ENCODE peak calls at places on chromosomes 6 and 20, in nine cellular contexts. K is WTC11; G is stimulated activated CD4-positive, alpha-beta T cell treated with anti-CD3 and anti-CD28 coated beads, Interleukin-1b, Interleukin-23, amount 100 ng/mL, for 24 hours; B is DMS153; H is A172; P is stomach; M is OCI-LY7; F is RPMI8226; E is mucosa of gallbladder. U is an unnamed sample.

GRCh38 chr20:2364014-2364413 is 16.7 kb upstream of the TGM6 start:
- DNase-seq in P (no peak), M (no peak), G (no peak), F (no peak), B (no peak), E (no peak), K (no peak), H (no peak), U (no peak)

GRCh38 chr6:154164397-154164796 is 125.4 kb downstream of the OPRM1 start:
- DNase-seq in M (no peak), F (peak), H (no peak), P (no peak), E (peak), B (no peak), K (no peak), G (no peak), U (no peak)

GRCh38 chr20:39312107-39312506 is 350.0 kb downstream of the DHX35 start:
- DNase-seq in F (no peak), P (no peak), M (no peak), G (no peak), E (no peak), B (no peak), K (no peak), H (no peak), U (no peak)

GRCh38 chr20:48193626-48194025 is 408.3 kb upstream of the SULF2 start:
- DNase-seq in M (no peak), H (no peak), F (no peak), G (no peak), K (no peak), P (no peak), B (no peak), E (no peak), U (no peak)

GRCh38 chr6:41442800-41443501 is 103.2 kb upstream of the FOXP4 start:
- DNase-seq in M (no peak), B (peak), P (peak), G (no peak), H (no peak), K (peak), F (no peak), E (peak), U (no peak)

GRCh38 chr6:1701668-1702353 is 92.1 kb downstream of the FOXC1 start:
- DNase-seq in K (no peak), M (no peak), E (no peak), F (no peak), H (peak), P (no peak), B (no peak), G (no peak), U (no peak)

GRCh38 chr6:158014505-158015187 is 33.0 kb downstream of the SYNJ2 start:
- DNase-seq in M (no peak), G (no peak), H (no peak), P (no peak), B (no peak), F (no peak), K (no peak), E (no peak), U (no peak)

GRCh38 chr6:44226368-44227137 is 3.2 kb downstream of the SLC29A1 start:
- DNase-seq in H (no peak), K (no peak), G (no peak), F (no peak), M (no peak), P (no peak), E (no peak), B (no peak), U (no peak)

GRCh38 chr20:50190251-50191064 is at the start of gene CEBPB:
- DNase-seq in M (peak), P (peak), B (peak), G (peak), F (peak), E (peak), H (peak), K (peak), U (peak)

GRCh38 chr6:149134531-149134933 is 183.0 kb upstream of the TAB2 start:
- DNase-seq in H (no peak), G (no peak), F (no peak), M (no peak), K (no peak), E (no peak), P (no peak), B (no peak), U (no peak)

GRCh38 chr6:78701407-78701806 is 165.9 kb upstream of the IRAK1BP1 start:
- DNase-seq in G (no peak), B (no peak), K (no peak), E (no peak), F (no peak), P (no peak), M (no peak), H (peak), U (no peak)

GRCh38 chr6:87473419-87473903 is 687 bp downstream of the SLC35A1 start:
- DNase-seq in M (peak), G (peak), H (no peak), K (no peak), P (peak), E (no peak), B (no peak), F (peak), U (peak)

GRCh38 chr6:136474241-136474640 is 76.0 kb downstream of the MAP7 start:
- DNase-seq in E (no peak), M (no peak), B (no peak), G (no peak), P (no peak), K (no peak), H (no peak), F (no peak), U (no peak)

GRCh38 chr20:63373996-63374395 is 12.8 kb upstream of the CHRNA4 start:
- DNase-seq in K (no peak), B (no peak), H (no peak), M (no peak), P (no peak), F (no peak), G (no peak), E (no peak), U (no peak)

GRCh38 chr6:130467146-130467545 is 101.3 kb downstream of the TMEM200A start:
- DNase-seq in B (no peak), H (no peak), E (no peak), M (no peak), G (no peak), P (no peak), K (no peak), F (no peak), U (no peak)

GRCh38 chr6:33858053-33858475 is 54.3 kb upstream of the MLN start:
- DNase-seq in G (no peak), K (no peak), E (no peak), B (no peak), H (no peak), P (no peak), M (no peak), F (no peak), U (no peak)

GRCh38 chr20:47566269-47566668 is 64.6 kb downstream of the NCOA3 start:
- DNase-seq in E (no peak), B (no peak), P (no peak), G (no peak), K (no peak), F (no peak), M (no peak), H (no peak), U (no peak)

GRCh38 chr6:89574860-89575561 is 63.5 kb downstream of the LYRM2 start:
- DNase-seq in K (no peak), G (no peak), H (no peak), F (no peak), M (no peak), E (no peak), B (no peak), P (no peak), U (no peak)